ENCODE peak calls at places on chromosomes 2 and 18, in ten cellular contexts. U, S, Z, R, D, T, Y, H, C and M are unnamed samples.

GRCh38 chr2:3313845-3314375 is 63.7 kb downstream of the EIPR1 start:
- DNase-seq in U (peak), S (no peak), Z (peak), R (no peak), D (no peak), T (no peak), Y (no peak), H (no peak), C (no peak), M (no peak)

GRCh38 chr18:50909261-50909660 is 30.3 kb downstream of the ME2 start:
- DNase-seq in U (no peak), S (no peak), Z (no peak), R (no peak), D (no peak), T (no peak), Y (no peak), H (no peak), C (no peak), M (no peak)

GRCh38 chr2:168545439-168546082 is 89.5 kb downstream of the CERS6 start:
- DNase-seq in U (no peak), S (peak), Z (no peak), R (peak), D (no peak), T (peak), Y (peak), H (no peak), C (no peak), M (no peak)

GRCh38 chr18:78975282-78975681 is 4.3 kb upstream of the SALL3 start:
- DNase-seq in U (no peak), S (no peak), Z (no peak), R (no peak), D (no peak), T (no peak), Y (no peak), H (no peak), C (no peak), M (no peak)

GRCh38 chr2:164625378-164625971 is 4.2 kb upstream of the GRB14 start:
- DNase-seq in U (no peak), S (no peak), Z (no peak), R (peak), D (no peak), T (no peak), Y (peak), H (no peak), C (no peak), M (no peak)

GRCh38 chr2:188381614-188382013 is 89.9 kb downstream of the GULP1 start:
- DNase-seq in U (no peak), S (peak), Z (no peak), R (peak), D (no peak), T (peak), Y (peak), H (no peak), C (no peak), M (no peak)

GRCh38 chr2:20366672-20367116 is 16.1 kb upstream of the PUM2 start:
- DNase-seq in U (no peak), S (no peak), Z (no peak), R (no peak), D (no peak), T (peak), Y (no peak), H (no peak), C (no peak), M (no peak)

GRCh38 chr2:54479422-54479821 is 23.3 kb downstream of the SPTBN1 start:
- DNase-seq in U (no peak), S (no peak), Z (no peak), R (peak), D (no peak), T (no peak), Y (no peak), H (no peak), C (no peak), M (no peak)

GRCh38 chr2:15937105-15937881 is 3.1 kb upstream of the MYCN start:
- DNase-seq in U (no peak), S (no peak), Z (no peak), R (no peak), D (no peak), T (no peak), Y (no peak), H (no peak), C (no peak), M (no peak)

GRCh38 chr2:207511851-207512250 is 17.9 kb upstream of the CREB1 start:
- DNase-seq in U (no peak), S (no peak), Z (no peak), R (no peak), D (no peak), T (no peak), Y (no peak), H (no peak), C (no peak), M (no peak)

GRCh38 chr18:60809937-60810336 is 437.4 kb upstream of the MC4R start:
- DNase-seq in U (no peak), S (no peak), Z (no peak), R (no peak), D (no peak), T (no peak), Y (no peak), H (no peak), C (no peak), M (no peak)

GRCh38 chr18:63823516-63824219 is 48.5 kb downstream of the SERPINB7 start:
- DNase-seq in U (peak), S (peak), Z (no peak), R (peak), D (no peak), T (peak), Y (peak), H (no peak), C (no peak), M (peak)

GRCh38 chr2:178629463-178629862 is 149.2 kb downstream of the PLEKHA3 start:
- DNase-seq in U (no peak), S (no peak), Z (no peak), R (no peak), D (no peak), T (no peak), Y (no peak), H (no peak), C (no peak), M (no peak)

GRCh38 chr2:15840173-15840572 is 100.2 kb upstream of the MYCN start:
- DNase-seq in U (no peak), S (no peak), Z (no peak), R (no peak), D (no peak), T (no peak), Y (no peak), H (no peak), C (no peak), M (no peak)

GRCh38 chr2:159326569-159327255 is 40.2 kb upstream of the WDSUB1 start:
- DNase-seq in U (no peak), S (no peak), Z (no peak), R (no peak), D (no peak), T (peak), Y (peak), H (no peak), C (no peak), M (no peak)

GRCh38 chr2:241514986-241515737 is 6.8 kb upstream of the STK25 start:
- DNase-seq in U (no peak), S (no peak), Z (no peak), R (no peak), D (no peak), T (no peak), Y (no peak), H (no peak), C (no peak), M (no peak)

GRCh38 chr2:41741951-41742563 is 305.8 kb upstream of the PKDCC start:
- DNase-seq in U (no peak), S (no peak), Z (no peak), R (no peak), D (no peak), T (no peak), Y (no peak), H (no peak), C (no peak), M (no peak)

GRCh38 chr2:14560686-14561085 is 71.8 kb upstream of the LRATD1 start:
- DNase-seq in U (no peak), S (no peak), Z (no peak), R (peak), D (no peak), T (no peak), Y (no peak), H (no peak), C (no peak), M (no peak)

GRCh38 chr2:224608104-224608503 is 22.9 kb upstream of the CUL3 start:
- DNase-seq in U (no peak), S (no peak), Z (no peak), R (no peak), D (no peak), T (no peak), Y (no peak), H (no peak), C (no peak), M (no peak)

GRCh38 chr2:45224321-45224995 is 215.2 kb upstream of the SIX2 start:
- DNase-seq in U (no peak), S (no peak), Z (no peak), R (no peak), D (no peak), T (no peak), Y (no peak), H (no peak), C (no peak), M (no peak)

GRCh38 chr2:9844036-9844483 is 786 bp downstream of the TAF1B start:
- DNase-seq in U (no peak), S (no peak), Z (no peak), R (peak), D (no peak), T (peak), Y (no peak), H (no peak), C (no peak), M (no peak)

GRCh38 chr2:221588306-221588985 is 16.3 kb upstream of the EPHA4 start:
- DNase-seq in U (no peak), S (no peak), Z (no peak), R (no peak), D (no peak), T (no peak), Y (no peak), H (no peak), C (no peak), M (no peak)

GRCh38 chr2:26892916-26893524 is 45.1 kb downstream of the DPYSL5 start:
- DNase-seq in U (no peak), S (no peak), Z (no peak), R (no peak), D (no peak), T (no peak), Y (no peak), H (no peak), C (no peak), M (no peak)

GRCh38 chr2:143560724-143561123 is 431.5 kb downstream of the ARHGAP15 start:
- DNase-seq in U (no peak), S (no peak), Z (no peak), R (no peak), D (no peak), T (no peak), Y (no peak), H (no peak), C (no peak), M (no peak)

GRCh38 chr2:143553261-143553660 is 424.0 kb downstream of the ARHGAP15 start:
- DNase-seq in U (no peak), S (no peak), Z (no peak), R (no peak), D (no peak), T (peak), Y (no peak), H (no peak), C (no peak), M (no peak)

GRCh38 chr2:143564419-143564818 is 435.2 kb downstream of the ARHGAP15 start:
- DNase-seq in U (no peak), S (no peak), Z (no peak), R (no peak), D (no peak), T (no peak), Y (no peak), H (no peak), C (no peak), M (no peak)

GRCh38 chr2:143558665-143559064 is 429.4 kb downstream of the ARHGAP15 start:
- DNase-seq in U (no peak), S (peak), Z (no peak), R (peak), D (no peak), T (peak), Y (peak), H (no peak), C (no peak), M (no peak)

DNA sequence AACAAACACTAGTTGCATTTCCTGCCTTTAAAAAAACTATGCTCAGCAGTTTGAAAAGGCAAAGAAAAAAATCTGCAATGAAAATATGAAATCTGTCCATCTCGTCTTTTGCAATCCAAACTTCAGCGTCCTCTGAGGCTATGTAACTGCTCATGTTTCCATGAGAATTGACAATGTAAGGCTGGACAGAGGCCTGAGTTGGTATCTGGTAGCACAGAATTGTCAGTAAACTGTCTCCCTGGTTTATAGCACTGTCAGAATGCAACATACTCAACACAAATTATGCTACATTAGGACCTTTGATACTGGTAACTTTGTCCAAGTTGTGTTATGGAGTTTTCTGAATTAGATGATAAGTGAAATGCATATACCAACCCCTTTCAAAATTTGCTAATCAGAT is 430.0 kb downstream of the ARHGAP15 start:
- DNase-seq in U (no peak), S (no peak), Z (no peak), R (no peak), D (no peak), T (no peak), Y (no peak), H (no peak), C (no peak), M (no peak)
- TF ChIP-seq CTCF in U (no peak), S (no peak), Z (no peak), R (no peak), D (no peak), T (no peak), Y (no peak), H (no peak), C (no peak), M (no peak)

GRCh38 chr18:697771-698170 is 14.7 kb downstream of the ENOSF1 start:
- DNase-seq in U (peak), S (no peak), Z (no peak), R (no peak), D (no peak), T (no peak), Y (no peak), H (no peak), C (no peak), M (no peak)
- TF ChIP-seq CTCF in U (no peak), S (no peak), Z (no peak), R (no peak), D (no peak), T (no peak), Y (no peak), H (no peak), C (no peak), M (no peak)

DNA sequence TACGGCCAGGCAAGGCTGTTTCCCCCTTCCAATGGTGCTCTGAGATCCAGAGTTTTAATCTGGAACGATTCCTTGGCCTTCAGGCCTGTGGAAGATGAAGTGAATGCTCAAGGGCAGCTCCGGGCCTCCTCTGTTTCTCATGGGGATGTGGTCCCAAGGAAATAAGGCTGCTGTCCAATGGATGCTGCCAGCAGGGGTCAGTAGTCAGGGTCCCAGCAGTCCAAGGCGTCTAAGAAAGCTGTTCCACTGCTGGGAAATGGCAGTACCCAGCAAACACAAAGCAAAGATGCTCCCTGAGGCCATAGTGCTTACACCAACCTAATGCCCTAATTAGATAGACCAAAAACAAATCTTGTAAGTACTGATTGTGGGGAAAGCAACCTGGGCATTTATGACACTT is 12.5 kb downstream of the NMS start:
- DNase-seq in U (peak), S (no peak), Z (no peak), R (no peak), D (no peak), T (no peak), Y (no peak), H (no peak), C (no peak), M (no peak)
- TF ChIP-seq CTCF in U (peak), S (peak), Z (no peak), R (no peak), D (no peak), T (no peak), Y (no peak), H (no peak), C (no peak), M (no peak)

GRCh38 chr2:236093134-236093533 is 75.1 kb downstream of the GBX2 start:
- DNase-seq in U (no peak), S (no peak), Z (no peak), R (no peak), D (no peak), T (no peak), Y (no peak), H (no peak), C (no peak), M (no peak)

GRCh38 chr2:236095502-236095901 is 72.7 kb downstream of the GBX2 start:
- DNase-seq in U (no peak), S (no peak), Z (no peak), R (no peak), D (no peak), T (no peak), Y (no peak), H (no peak), C (no peak), M (no peak)

GRCh38 chr2:236090027-236090382 is 78.2 kb downstream of the GBX2 start:
- DNase-seq in U (no peak), S (no peak), Z (peak), R (no peak), D (no peak), T (no peak), Y (no peak), H (no peak), C (no peak), M (no peak)

GRCh38 chr2:236089271-236090026 is 78.7 kb downstream of the GBX2 start:
- DNase-seq in U (no peak), S (no peak), Z (peak), R (no peak), D (no peak), T (no peak), Y (no peak), H (no peak), C (no peak), M (no peak)

DNA sequence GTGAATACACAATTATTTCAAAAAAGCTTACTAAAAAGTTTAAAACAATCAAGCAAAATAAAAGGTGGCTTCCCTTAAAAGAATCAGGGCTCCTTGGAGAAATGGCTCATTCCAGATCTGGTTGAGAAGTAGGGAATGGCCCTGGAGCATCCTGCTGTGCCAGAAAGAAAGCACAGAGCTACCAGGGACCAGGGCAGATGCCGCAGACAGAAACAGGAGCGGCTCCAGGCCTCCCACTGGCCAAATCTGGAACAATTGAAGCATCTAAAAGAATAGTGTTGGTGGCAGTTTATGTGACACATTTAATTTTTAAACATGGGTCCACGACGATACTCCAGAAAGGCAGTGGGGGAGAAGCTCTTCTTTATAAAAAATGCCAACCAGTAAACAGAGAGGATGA is 75.5 kb downstream of the GBX2 start:
- DNase-seq in U (no peak), S (no peak), Z (no peak), R (no peak), D (no peak), T (no peak), Y (no peak), H (no peak), C (no peak), M (no peak)
- TF ChIP-seq CTCF in U (no peak), S (no peak), Z (no peak), R (no peak), D (no peak), T (no peak), Y (no peak), H (no peak), C (no peak), M (no peak)